ENCODE peak calls at places on chromosomes 5 and 9, in ten cellular contexts. E, J, Q, L, A, V, F, B, I and S are unnamed samples.

GRCh38 chr9:75824816-75825568 is 65.5 kb upstream of the PCSK5 start:
- DNase-seq in Q (no peak), E (no peak), J (no peak), I (no peak), B (no peak), L (no peak), V (no peak), A (no peak), F (no peak), S (no peak)

GRCh38 chr9:133637451-133638055 is 1.4 kb downstream of the DBH start:
- DNase-seq in F (no peak), A (no peak), B (no peak), I (no peak), Q (peak; percentile 78), V (no peak), L (no peak), J (no peak), E (no peak), S (no peak)

GRCh38 chr5:83378624-83379259 is 92.8 kb upstream of the VCAN start:
- DNase-seq in L (no peak), I (no peak), J (no peak), F (no peak), B (no peak), V (no peak), A (no peak), E (no peak), Q (no peak), S (no peak)

GRCh38 chr9:15510789-15511575 is at the start of gene PSIP1:
- DNase-seq in Q (peak; percentile 94), I (peak; percentile 52), A (peak; percentile 92), E (peak; percentile 82), J (peak; percentile 69), B (peak; percentile 57), L (peak; percentile 80), V (peak; percentile 75), F (peak; percentile 83), S (peak; percentile 43)

GRCh38 chr5:83434929-83435328 is 36.6 kb upstream of the VCAN start:
- DNase-seq in F (no peak), A (no peak), J (no peak), V (no peak), Q (no peak), L (no peak), I (no peak), E (no peak), B (no peak), S (no peak)

GRCh38 chr5:95184924-95185323 is 100.0 kb downstream of the MCTP1 start:
- DNase-seq in J (no peak), F (no peak), Q (no peak), V (no peak), A (no peak), L (no peak), E (no peak), I (no peak), B (no peak), S (no peak)

GRCh38 chr9:136014147-136014927 is 53.2 kb upstream of the UBAC1 start:
- DNase-seq in E (no peak), V (no peak), A (no peak), I (no peak), L (peak; percentile 7), J (no peak), Q (no peak), F (peak; percentile 2), B (no peak), S (no peak)

GRCh38 chr5:115480245-115480644 is 64.3 kb downstream of the FEM1C start:
- DNase-seq in E (no peak), V (no peak), J (no peak), I (no peak), Q (no peak), L (no peak), B (no peak), F (no peak), A (no peak), S (no peak)

GRCh38 chr5:73205309-73205708 is 32.3 kb downstream of the TMEM174 start:
- DNase-seq in I (no peak), L (no peak), B (no peak), F (no peak), J (no peak), A (no peak), E (no peak), V (no peak), Q (no peak), S (no peak)

GRCh38 chr5:51829226-51829625 is 446.0 kb downstream of the ISL1 start:
- DNase-seq in J (no peak), E (no peak), A (no peak), L (no peak), V (no peak), B (no peak), F (no peak), Q (no peak), I (peak; percentile 89), S (no peak)

GRCh38 chr9:6711403-6711802 is 46.4 kb upstream of the KDM4C start:
- DNase-seq in L (no peak), V (peak; percentile 67), E (no peak), B (no peak), I (no peak), F (no peak), A (peak; percentile 27), Q (no peak), J (no peak), S (no peak)

GRCh38 chr5:131983244-131983771 is 28.1 kb downstream of the ACSL6 start:
- DNase-seq in Q (no peak), J (no peak), F (no peak), E (no peak), B (no peak), A (peak; percentile 77), I (no peak), L (no peak), V (no peak), S (no peak)

GRCh38 chr5:52859619-52860018 is 71.9 kb downstream of the ITGA1 start:
- DNase-seq in V (peak; percentile 93), A (peak; percentile 71), I (no peak), J (no peak), F (no peak), B (no peak), E (no peak), Q (no peak), L (no peak), S (no peak)

GRCh38 chr5:95809414-95809960 is 13.0 kb downstream of the GLRX start:
- DNase-seq in L (no peak), J (no peak), F (no peak), V (peak; percentile 52), A (peak; percentile 79), B (no peak), I (no peak), E (peak; percentile 55), Q (no peak), S (no peak)

GRCh38 chr5:74232281-74232680 is 408.2 kb downstream of the ENC1 start:
- DNase-seq in F (no peak), A (peak; percentile 36), J (no peak), L (no peak), E (no peak), Q (peak; percentile 35), B (no peak), I (peak; percentile 71), V (peak; percentile 92), S (no peak)

GRCh38 chr5:78424680-78425079 is 64.3 kb downstream of the SCAMP1 start:
- DNase-seq in Q (no peak), V (no peak), I (no peak), L (no peak), E (no peak), A (no peak), F (no peak), B (no peak), J (no peak), S (no peak)

GRCh38 chr5:78420548-78420947 is 60.1 kb downstream of the SCAMP1 start:
- DNase-seq in L (no peak), F (no peak), A (no peak), J (no peak), V (no peak), I (no peak), Q (no peak), E (no peak), B (peak; percentile 54), S (no peak)

GRCh38 chr5:78417026-78417425 is 56.6 kb downstream of the SCAMP1 start:
- DNase-seq in L (no peak), B (no peak), I (no peak), E (no peak), F (no peak), Q (no peak), V (peak; percentile 43), A (peak; percentile 62), J (no peak), S (no peak)

GRCh38 chr5:78419396-78419795 is 59.0 kb downstream of the SCAMP1 start:
- DNase-seq in L (no peak), I (no peak), Q (no peak), J (no peak), A (no peak), F (no peak), V (no peak), E (no peak), B (no peak), S (no peak)
- H3K4me1 ChIP-seq in L (no peaks in the 10 kb centered on the region), I (no peaks in the 10 kb centered on the region), Q (no peaks in the 10 kb centered on the region), J (no peaks in the 10 kb centered on the region), A (no peaks in the 10 kb centered on the region), F (no peaks in the 10 kb centered on the region), V (no peaks in the 10 kb centered on the region), E (no peaks in the 10 kb centered on the region), B (peaks cover 13% of the 10 kb centered on the region), S (no peaks in the 10 kb centered on the region)

DNA sequence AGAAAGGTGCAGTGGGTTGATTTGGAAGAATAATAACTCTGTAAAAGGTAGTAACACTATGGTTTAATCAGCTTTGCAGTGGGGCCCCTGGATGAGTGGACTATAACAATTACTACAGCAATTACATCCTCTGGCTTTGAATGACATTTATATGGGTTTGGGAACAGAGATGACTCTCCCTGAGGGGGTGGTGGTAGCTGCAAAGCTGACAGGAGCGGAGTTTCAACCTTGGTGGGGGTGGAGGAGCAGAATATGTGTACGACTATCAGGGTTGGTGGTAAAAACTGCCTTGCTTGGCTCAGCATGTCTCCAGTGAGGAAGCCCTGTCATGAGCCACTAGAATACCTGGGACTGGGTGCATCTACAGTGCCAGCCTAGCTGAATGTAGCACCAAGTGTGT is 28.3 kb upstream of the NR3C1 start:
- DNase-seq in J (no peak), Q (no peak), F (no peak), L (no peak), V (no peak), B (no peak), E (no peak), A (no peak), I (no peak), S (no peak)
- H3K4me1 ChIP-seq in J (peaks cover 2% of the 10 kb centered on the region), Q (no peaks in the 10 kb centered on the region), F (peaks cover 24% of the 10 kb centered on the region), L (peaks cover 9% of the 10 kb centered on the region), V (peaks cover 2% of the 10 kb centered on the region), B (peaks cover 32% of the 10 kb centered on the region), E (no peaks in the 10 kb centered on the region), A (no peaks in the 10 kb centered on the region), I (peaks cover 4% of the 10 kb centered on the region), S (no peaks in the 10 kb centered on the region)

GRCh38 chr9:92977279-92977678 is 30.0 kb downstream of the FGD3 start:
- DNase-seq in Q (no peak), V (no peak), B (no peak), I (no peak), L (no peak), E (no peak), F (no peak), J (no peak), A (no peak), S (no peak)
- H3K4me1 ChIP-seq in Q (no peaks in the 10 kb centered on the region), V (no peaks in the 10 kb centered on the region), B (peaks cover 19% of the 10 kb centered on the region), I (peaks cover 80% of the 10 kb centered on the region), L (no peaks in the 10 kb centered on the region), E (no peaks in the 10 kb centered on the region), F (peaks cover 78% of the 10 kb centered on the region), J (peaks cover 5% of the 10 kb centered on the region), A (no peaks in the 10 kb centered on the region), S (no peaks in the 10 kb centered on the region)

DNA sequence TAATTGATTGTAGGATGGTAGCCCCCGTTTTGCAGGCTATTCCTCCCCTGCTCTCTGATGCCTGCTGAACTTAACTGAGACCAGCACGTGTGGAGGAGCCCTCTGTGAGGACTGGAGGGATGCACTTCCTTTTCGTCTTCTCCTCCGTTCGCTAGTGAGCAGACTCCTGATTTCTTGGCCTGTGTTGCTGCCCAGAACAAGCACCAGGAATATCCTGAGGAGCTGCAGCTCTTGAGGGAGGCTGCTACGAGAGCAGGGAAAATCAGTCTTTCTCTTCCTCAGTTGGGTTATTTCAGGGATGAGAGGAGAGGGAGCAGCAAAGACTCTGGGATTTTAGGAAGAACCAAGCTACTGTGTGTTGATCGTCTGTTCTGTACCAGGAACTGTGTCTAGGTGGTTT is 74.7 kb downstream of the ARHGAP26 start:
- DNase-seq in A (no peak), L (no peak), V (no peak), Q (no peak), J (no peak), F (no peak), I (no peak), B (no peak), E (no peak), S (no peak)
- H3K4me1 ChIP-seq in A (peaks cover 26% of the 10 kb centered on the region), L (peaks cover 54% of the 10 kb centered on the region), V (peaks cover 4% of the 10 kb centered on the region), Q (peaks cover 7% of the 10 kb centered on the region), J (peaks cover 17% of the 10 kb centered on the region), F (peaks cover 24% of the 10 kb centered on the region), I (peaks cover 32% of the 10 kb centered on the region), B (peaks cover 50% of the 10 kb centered on the region), E (peaks cover 92% of the 10 kb centered on the region), S (no peaks in the 10 kb centered on the region)